ENCODE peak calls at places on chromosomes 12 and 14, in ten cellular contexts. S, W, E, R, G, Z, L, I, K and T are unnamed samples.

GRCh38 chr12:86917121-86917520 is 660.9 kb upstream of the MGAT4C start:
- DNase-seq in S (no peak), W (no peak), E (no peak), R (no peak), G (no peak), Z (no peak), L (no peak), I (no peak), K (no peak), T (no peak)

GRCh38 chr14:36874396-36875138 is 212.9 kb downstream of the PAX9 start:
- DNase-seq in S (no peak), W (no peak), E (no peak), R (no peak), G (no peak), Z (no peak), L (no peak), I (no peak), K (no peak), T (peak)

GRCh38 chr12:105041186-105041585 is 43.1 kb downstream of the ALDH1L2 start:
- DNase-seq in S (no peak), W (no peak), E (no peak), R (no peak), G (no peak), Z (peak), L (no peak), I (no peak), K (no peak), T (no peak)

GRCh38 chr14:23605931-23606585 is 27.5 kb upstream of the JPH4 start:
- DNase-seq in S (no peak), W (no peak), E (no peak), R (no peak), G (no peak), Z (no peak), L (no peak), I (no peak), K (peak), T (no peak)

GRCh38 chr14:61625171-61625570 is 70.1 kb upstream of the HIF1A start:
- DNase-seq in S (no peak), W (no peak), E (no peak), R (no peak), G (no peak), Z (peak), L (no peak), I (no peak), K (no peak), T (no peak)

GRCh38 chr12:65306603-65307501 is 28.4 kb downstream of the MSRB3 start:
- DNase-seq in S (no peak), W (no peak), E (no peak), R (peak), G (no peak), Z (peak), L (no peak), I (no peak), K (no peak), T (no peak)

GRCh38 chr12:22518998-22519397 is 25.3 kb downstream of the C2CD5 start:
- DNase-seq in S (no peak), W (no peak), E (no peak), R (no peak), G (no peak), Z (no peak), L (no peak), I (no peak), K (no peak), T (no peak)

GRCh38 chr12:115155665-115156645 is 472.0 kb upstream of the TBX3 start:
- DNase-seq in S (no peak), W (no peak), E (no peak), R (no peak), G (no peak), Z (peak), L (no peak), I (no peak), K (no peak), T (peak)

GRCh38 chr14:87992720-87993484 is at the start of gene GALC:
- DNase-seq in S (peak), W (peak), E (peak), R (peak), G (peak), Z (peak), L (peak), I (peak), K (peak), T (peak)

GRCh38 chr12:26623136-26623535 is 209.9 kb downstream of the ITPR2 start:
- DNase-seq in S (no peak), W (no peak), E (no peak), R (no peak), G (no peak), Z (no peak), L (no peak), I (no peak), K (no peak), T (no peak)

GRCh38 chr14:47715330-47715729 is 39.9 kb upstream of the MDGA2 start:
- DNase-seq in S (no peak), W (no peak), E (no peak), R (no peak), G (no peak), Z (no peak), L (no peak), I (no peak), K (no peak), T (no peak)

GRCh38 chr14:81164167-81164774 is 56.5 kb downstream of the GTF2A1 start:
- DNase-seq in S (no peak), W (peak), E (peak), R (peak), G (peak), Z (peak), L (no peak), I (no peak), K (peak), T (peak)

GRCh38 chr14:84998216-84998615 is 531.7 kb upstream of the FLRT2 start:
- DNase-seq in S (no peak), W (no peak), E (no peak), R (no peak), G (no peak), Z (no peak), L (no peak), I (no peak), K (no peak), T (no peak)

GRCh38 chr12:52119398-52120254 is 40.1 kb downstream of the SMIM41 start:
- DNase-seq in S (no peak), W (peak), E (peak), R (no peak), G (peak), Z (peak), L (no peak), I (no peak), K (peak), T (no peak)

GRCh38 chr14:36751116-36751515 is 89.5 kb downstream of the PAX9 start:
- DNase-seq in S (no peak), W (no peak), E (no peak), R (no peak), G (no peak), Z (no peak), L (no peak), I (no peak), K (no peak), T (peak)

GRCh38 chr14:105442125-105442524 is 22.5 kb downstream of the MTA1 start:
- DNase-seq in S (no peak), W (no peak), E (no peak), R (no peak), G (no peak), Z (no peak), L (no peak), I (no peak), K (no peak), T (no peak)

GRCh38 chr12:1576410-1577240 is 17.8 kb downstream of the FBXL14 start:
- DNase-seq in S (no peak), W (no peak), E (no peak), R (peak), G (no peak), Z (no peak), L (no peak), I (no peak), K (no peak), T (no peak)

GRCh38 chr12:18861287-18861858 is 123.5 kb downstream of the CAPZA3 start:
- DNase-seq in S (no peak), W (no peak), E (no peak), R (no peak), G (no peak), Z (peak), L (no peak), I (no peak), K (no peak), T (no peak)

GRCh38 chr12:93803408-93803807 is 126.2 kb downstream of the CRADD start:
- DNase-seq in S (no peak), W (no peak), E (no peak), R (no peak), G (no peak), Z (no peak), L (no peak), I (no peak), K (no peak), T (no peak)

GRCh38 chr12:46217686-46218508 is 50.9 kb downstream of the SLC38A1 start:
- DNase-seq in S (no peak), W (peak), E (peak), R (peak), G (peak), Z (no peak), L (no peak), I (peak), K (no peak), T (no peak)

GRCh38 chr12:15629108-15629507 is 160.1 kb downstream of the EPS8 start:
- DNase-seq in S (no peak), W (peak), E (no peak), R (peak), G (no peak), Z (peak), L (no peak), I (no peak), K (no peak), T (peak)

GRCh38 chr14:65824285-65824977 is 411.9 kb downstream of the FUT8 start:
- DNase-seq in S (peak), W (peak), E (peak), R (peak), G (peak), Z (peak), L (no peak), I (peak), K (peak), T (no peak)

GRCh38 chr14:60106341-60106740 is 14.6 kb downstream of the PCNX4 start:
- DNase-seq in S (no peak), W (no peak), E (no peak), R (no peak), G (no peak), Z (no peak), L (no peak), I (no peak), K (no peak), T (no peak)

GRCh38 chr12:4943067-4943937 is 33.6 kb downstream of the KCNA1 start:
- DNase-seq in S (no peak), W (no peak), E (no peak), R (no peak), G (no peak), Z (no peak), L (no peak), I (no peak), K (no peak), T (no peak)

GRCh38 chr12:92553389-92553788 is 149.4 kb upstream of the PLEKHG7 start:
- DNase-seq in S (no peak), W (peak), E (no peak), R (peak), G (no peak), Z (peak), L (no peak), I (no peak), K (no peak), T (peak)

GRCh38 chr12:45242180-45242579 is 26.3 kb downstream of the ANO6 start:
- DNase-seq in S (no peak), W (no peak), E (no peak), R (no peak), G (no peak), Z (no peak), L (no peak), I (no peak), K (no peak), T (no peak)

GRCh38 chr12:29032431-29032830 is 116.6 kb upstream of the FAR2 start:
- DNase-seq in S (no peak), W (no peak), E (no peak), R (no peak), G (no peak), Z (no peak), L (no peak), I (no peak), K (no peak), T (no peak)

GRCh38 chr14:75310295-75311059 is 31.8 kb downstream of the FOS start:
- DNase-seq in S (no peak), W (peak), E (no peak), R (peak), G (no peak), Z (no peak), L (peak), I (no peak), K (no peak), T (no peak)

GRCh38 chr14:100617715-100618693 is 30.8 kb upstream of the BEGAIN start:
- DNase-seq in S (no peak), W (no peak), E (no peak), R (peak), G (no peak), Z (no peak), L (no peak), I (no peak), K (no peak), T (no peak)

GRCh38 chr12:21602774-21603173 is 1.9 kb downstream of the GYS2 start:
- DNase-seq in S (no peak), W (no peak), E (no peak), R (no peak), G (no peak), Z (no peak), L (no peak), I (no peak), K (no peak), T (no peak)

GRCh38 chr14:75437201-75438143 is 9.7 kb downstream of the JDP2 start:
- DNase-seq in S (no peak), W (no peak), E (no peak), R (no peak), G (no peak), Z (no peak), L (no peak), I (no peak), K (no peak), T (no peak)

GRCh38 chr12:26268841-26269553 is 73.6 kb downstream of the SSPN start:
- DNase-seq in S (no peak), W (no peak), E (no peak), R (no peak), G (no peak), Z (no peak), L (no peak), I (no peak), K (no peak), T (no peak)

GRCh38 chr12:126067930-126068329 is 1002.7 kb downstream of the AACS start:
- DNase-seq in S (no peak), W (no peak), E (no peak), R (no peak), G (no peak), Z (no peak), L (no peak), I (no peak), K (no peak), T (no peak)

GRCh38 chr12:131132118-131132892 is 178.6 kb downstream of the ADGRD1 start:
- DNase-seq in S (peak), W (peak), E (peak), R (peak), G (peak), Z (peak), L (no peak), I (peak), K (peak), T (no peak)